ENCODE peak calls at places on chromosomes 12 and 14, in six cellular contexts. G, O, A, C, F and J are unnamed samples.

GRCh38 chr12:14418526-14418925 is 53.0 kb downstream of the ATF7IP start:
- DNase-seq in G (no peak), O (no peak), A (no peak), C (peak), F (peak), J (no peak)

GRCh38 chr12:4366090-4366489 is 13.4 kb downstream of the FGF23 start:
- DNase-seq in G (no peak), O (no peak), A (no peak), C (no peak), F (no peak), J (no peak)

GRCh38 chr14:100078216-100078780 is 13.1 kb downstream of the EVL start:
- DNase-seq in G (peak), O (no peak), A (no peak), C (no peak), F (no peak), J (no peak)

GRCh38 chr12:113142173-113142885 is 6.8 kb upstream of the RASAL1 start:
- DNase-seq in G (no peak), O (no peak), A (no peak), C (no peak), F (no peak), J (no peak)

GRCh38 chr12:56193025-56193578 is 3.8 kb upstream of the SMARCC2 start:
- DNase-seq in G (peak), O (peak), A (no peak), C (peak), F (peak), J (peak)

GRCh38 chr14:106790189-106791036 is 1264.0 kb downstream of the TMEM121 start:
- DNase-seq in G (peak), O (no peak), A (no peak), C (peak), F (no peak), J (no peak)

GRCh38 chr14:23538785-23539184 is 12.8 kb downstream of the ZFHX2 start:
- DNase-seq in G (peak), O (no peak), A (no peak), C (peak), F (no peak), J (no peak)

GRCh38 chr12:52245962-52246577 is 13.0 kb downstream of the KRT7 start:
- DNase-seq in G (no peak), O (no peak), A (no peak), C (no peak), F (no peak), J (no peak)

GRCh38 chr14:32608880-32609279 is 279.8 kb downstream of the AKAP6 start:
- DNase-seq in G (peak), O (no peak), A (no peak), C (peak), F (peak), J (no peak)

GRCh38 chr12:84862190-84862589 is 50.4 kb downstream of the SLC6A15 start:
- DNase-seq in G (no peak), O (no peak), A (no peak), C (peak), F (no peak), J (no peak)

GRCh38 chr12:24307153-24307552 is 357.7 kb upstream of the SOX5 start:
- DNase-seq in G (no peak), O (no peak), A (no peak), C (no peak), F (no peak), J (no peak)

GRCh38 chr12:54009171-54010052 is 627 bp downstream of the HOXC8 start:
- DNase-seq in G (no peak), O (no peak), A (no peak), C (peak), F (no peak), J (no peak)

GRCh38 chr14:59184396-59184795 is 4.1 kb upstream of the DAAM1 start:
- DNase-seq in G (no peak), O (no peak), A (no peak), C (peak), F (no peak), J (no peak)

GRCh38 chr14:26863736-26864135 is 265.9 kb upstream of the NOVA1 start:
- DNase-seq in G (no peak), O (no peak), A (no peak), C (peak), F (peak), J (no peak)

GRCh38 chr14:35438910-35439713 is 34.6 kb upstream of the NFKBIA start:
- DNase-seq in G (peak), O (no peak), A (no peak), C (peak), F (no peak), J (no peak)

GRCh38 chr12:24902521-24903304 is 46.2 kb downstream of the BCAT1 start:
- DNase-seq in G (peak), O (no peak), A (no peak), C (peak), F (no peak), J (no peak)

GRCh38 chr12:108772247-108772646 is 40.9 kb upstream of the CORO1C start:
- DNase-seq in G (no peak), O (no peak), A (no peak), C (peak), F (no peak), J (no peak)

GRCh38 chr12:94309348-94309747 is 150.3 kb downstream of the CEP83 start:
- DNase-seq in G (no peak), O (no peak), A (no peak), C (no peak), F (no peak), J (no peak)

GRCh38 chr14:100446572-100446971 is 123.4 kb downstream of the SLC25A47 start:
- DNase-seq in G (peak), O (no peak), A (peak), C (no peak), F (no peak), J (no peak)

GRCh38 chr12:46266382-46266791 is 2.5 kb downstream of the SLC38A1 start:
- DNase-seq in G (peak), O (peak), A (no peak), C (peak), F (peak), J (no peak)

GRCh38 chr14:64115401-64115800 is 178.8 kb downstream of the ESR2 start:
- DNase-seq in G (no peak), O (no peak), A (no peak), C (no peak), F (no peak), J (no peak)

GRCh38 chr12:6044082-6044481 is 80.4 kb downstream of the VWF start:
- DNase-seq in G (no peak), O (peak), A (no peak), C (peak), F (no peak), J (peak)
- H2AFZ ChIP-seq in G (no peak), O (no peak), A (no peak), C (no peak), F (no peak), J (no peak)

DNA sequence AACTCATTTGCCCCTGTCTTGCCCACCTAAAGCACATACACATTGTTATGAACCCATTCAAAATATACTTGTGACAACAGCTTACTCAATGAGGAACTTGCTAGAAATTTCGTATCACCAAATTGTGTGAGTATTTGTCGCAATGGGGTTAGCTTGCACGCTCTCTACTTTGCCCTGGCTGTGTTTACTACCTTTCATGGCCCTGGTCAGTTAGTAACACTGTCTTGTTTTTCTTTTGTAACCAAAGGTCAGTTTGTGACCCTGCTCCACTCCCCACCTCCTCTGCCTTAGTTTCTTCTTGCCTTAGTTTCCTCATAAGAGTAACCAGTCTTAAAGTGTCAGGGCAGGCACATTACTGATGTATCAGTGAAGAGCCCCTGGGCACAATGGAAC is 205.8 kb upstream of the EEA1 start:
- DNase-seq in G (no peak), O (no peak), A (no peak), C (no peak), F (no peak), J (no peak)
- H2AFZ ChIP-seq in G (peak), O (peak), A (peak), C (peak), F (peak), J (no peak)

DNA sequence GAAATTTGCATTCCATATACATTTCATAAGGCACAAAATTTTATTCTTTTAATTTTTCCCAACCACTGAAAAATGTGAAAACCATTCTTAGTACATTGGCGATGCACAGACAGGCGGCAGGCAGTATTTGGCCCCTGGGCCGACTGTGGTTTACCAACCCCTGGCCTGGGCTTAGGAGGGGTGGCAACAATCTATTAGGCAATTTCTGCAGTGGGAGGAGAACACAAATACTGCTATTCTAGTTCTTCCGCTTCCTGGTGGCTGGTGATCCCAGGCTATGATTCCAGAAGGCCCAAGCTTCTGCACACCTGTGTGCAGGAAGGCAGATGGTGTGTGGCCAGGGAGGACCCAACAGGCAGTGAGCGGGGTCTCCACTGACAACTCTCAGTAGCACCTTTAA is 67.4 kb upstream of the FOXN3 start:
- DNase-seq in G (no peak), O (no peak), A (no peak), C (no peak), F (no peak), J (no peak)
- H2AFZ ChIP-seq in G (no peak), O (no peak), A (no peak), C (no peak), F (no peak), J (no peak)

DNA sequence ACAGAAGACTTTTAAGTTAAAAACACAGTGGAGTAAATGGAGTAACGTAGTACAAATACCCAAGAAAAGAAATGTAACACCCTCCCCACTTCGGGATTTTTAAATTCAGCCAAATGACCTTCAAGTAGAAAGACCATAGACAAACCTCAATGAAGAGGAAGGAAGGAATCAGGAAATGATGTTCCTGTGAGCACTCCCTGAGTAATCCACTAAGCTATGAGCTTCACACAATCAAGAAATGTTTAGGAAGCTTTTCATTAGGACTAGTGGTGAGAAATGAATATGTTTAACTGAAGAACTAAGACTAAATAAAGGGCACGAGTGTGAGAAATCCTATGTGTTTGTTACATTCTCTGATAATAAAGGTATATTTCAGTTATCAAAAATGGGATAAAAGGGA is 10.1 kb downstream of the TCL1A start:
- DNase-seq in G (no peak), O (no peak), A (no peak), C (no peak), F (peak), J (no peak)
- H2AFZ ChIP-seq in G (no peak), O (no peak), A (no peak), C (no peak), F (no peak), J (no peak)

GRCh38 chr12:11797317-11797913 is 147.9 kb downstream of the ETV6 start:
- DNase-seq in G (no peak), O (no peak), A (no peak), C (peak), F (peak), J (no peak)
- H2AFZ ChIP-seq in G (no peak), O (no peak), A (no peak), C (no peak), F (no peak), J (no peak)

DNA sequence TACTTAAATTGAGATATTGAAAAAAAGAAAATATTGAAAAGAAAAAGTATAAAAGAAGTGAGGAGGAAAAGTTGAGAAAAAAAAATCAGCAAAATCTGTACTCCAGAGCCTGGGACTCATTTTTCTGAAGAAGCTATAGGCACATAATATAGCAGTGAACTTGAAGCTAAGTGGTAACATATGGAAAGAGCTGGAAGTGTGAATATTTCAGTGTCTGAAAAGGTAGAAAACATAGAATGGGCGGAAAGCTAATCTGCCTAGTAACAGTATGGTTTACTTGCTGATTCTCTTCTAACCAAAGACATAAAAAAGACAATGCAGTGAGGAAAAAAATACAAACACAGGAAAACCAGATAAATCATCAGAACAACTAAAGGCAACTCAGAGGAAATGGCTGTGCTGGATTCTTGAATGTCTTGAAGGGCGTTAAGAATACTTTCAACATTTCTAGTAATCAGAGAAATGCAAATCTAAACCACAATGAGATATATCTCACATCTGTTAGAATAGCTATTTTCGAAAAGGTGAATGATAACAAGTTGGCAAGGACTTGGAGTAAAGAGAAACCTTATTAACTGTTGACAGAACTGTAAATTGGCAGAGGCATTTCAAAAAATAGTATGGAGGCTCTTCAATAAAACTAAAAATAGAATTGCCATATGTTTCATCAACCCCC is 784.6 kb downstream of the LRFN5 start:
- DNase-seq in G (no peak), O (no peak), A (no peak), C (no peak), F (no peak), J (no peak)
- H2AFZ ChIP-seq in G (no peak), O (no peak), A (peak), C (no peak), F (no peak), J (no peak)